ENCODE peak calls at places on chromosomes 4 and X, in seven cellular contexts. V, B, E, A, F, I and X are unnamed samples.
A peak's percentile ranks its signal among the peaks of the same experiment; 100 is the strongest.

GRCh38 chrX:43728002-43728401 is 71.9 kb downstream of the MAOA start:
- DNase-seq in V (no peak), B (no peak), E (no peak), A (no peak), F (no peak), I (no peak), X (no peak)

GRCh38 chr4:152780267-152780811 is 585 bp downstream of the ARFIP1 start:
- DNase-seq in V (no peak), B (no peak), E (peak; percentile 30), A (no peak), F (no peak), I (no peak), X (no peak)

GRCh38 chrX:110036162-110037033 is 33.5 kb downstream of the TMEM164 start:
- DNase-seq in V (peak; percentile 47), B (no peak), E (no peak), A (no peak), F (no peak), I (no peak), X (no peak)

GRCh38 chr4:102318105-102318504 is 27.2 kb downstream of the SLC39A8 start:
- DNase-seq in V (no peak), B (no peak), E (no peak), A (no peak), F (no peak), I (no peak), X (no peak)

GRCh38 chr4:76931576-76932276 is 17.8 kb upstream of the SEPTIN11 start:
- DNase-seq in V (no peak), B (no peak), E (no peak), A (no peak), F (no peak), I (no peak), X (no peak)

GRCh38 chr4:80196259-80197131 is 808 bp upstream of the PRDM8 start:
- DNase-seq in V (no peak), B (no peak), E (no peak), A (no peak), F (no peak), I (no peak), X (no peak)

GRCh38 chr4:96260071-96260682 is 420.3 kb downstream of the PDHA2 start:
- DNase-seq in V (no peak), B (no peak), E (no peak), A (no peak), F (no peak), I (no peak), X (no peak)

GRCh38 chr4:10083331-10083769 is 33.2 kb downstream of the WDR1 start:
- DNase-seq in V (no peak), B (peak; percentile 3), E (peak; percentile 12), A (peak; percentile 15), F (peak; percentile 22), I (peak; percentile 60), X (peak; percentile 20)

GRCh38 chr4:2771264-2771663 is 15.1 kb upstream of the TNIP2 start:
- DNase-seq in V (no peak), B (no peak), E (no peak), A (no peak), F (no peak), I (peak; percentile 6), X (no peak)

GRCh38 chr4:67988986-67989385 is 25.7 kb upstream of the TMPRSS11A start:
- DNase-seq in V (no peak), B (no peak), E (no peak), A (no peak), F (no peak), I (no peak), X (no peak)

GRCh38 chr4:156560701-156561100 is 410.9 kb downstream of the PDGFC start:
- DNase-seq in V (no peak), B (no peak), E (no peak), A (no peak), F (no peak), I (no peak), X (no peak)

GRCh38 chr4:100742045-100742444 is 224.2 kb upstream of the EMCN start:
- DNase-seq in V (peak; percentile 55), B (no peak), E (peak; percentile 5), A (no peak), F (no peak), I (no peak), X (no peak)

GRCh38 chr4:149897784-149898183 is 82.1 kb upstream of the IQCM start:
- DNase-seq in V (peak; percentile 12), B (no peak), E (no peak), A (no peak), F (no peak), I (no peak), X (no peak)

GRCh38 chr4:38088321-38088720 is 128.1 kb downstream of the PTTG2 start:
- DNase-seq in V (no peak), B (no peak), E (no peak), A (no peak), F (no peak), I (no peak), X (no peak)
- H3K4me1 ChIP-seq in V (no peaks in the 10 kb centered on the region), B (peaks cover 15% of the 10 kb centered on the region), E (peaks cover 5% of the 10 kb centered on the region), A (no peaks in the 10 kb centered on the region), F (peaks cover 20% of the 10 kb centered on the region), I (peaks cover 1% of the 10 kb centered on the region), X (peaks cover 5% of the 10 kb centered on the region)

GRCh38 chr4:6709230-6710114 is at the start of gene MRFAP1L1:
- DNase-seq in V (peak; percentile 97), B (peak; percentile 97), E (peak; percentile 95), A (peak; percentile 97), F (peak; percentile 97), I (peak; percentile 97), X (peak; percentile 98)

GRCh38 chr4:6706173-6706572 is 3.5 kb downstream of the MRFAP1L1 start:
- DNase-seq in V (no peak), B (no peak), E (no peak), A (no peak), F (no peak), I (no peak), X (no peak)

GRCh38 chr4:6705638-6706037 is 4.0 kb downstream of the MRFAP1L1 start:
- DNase-seq in V (no peak), B (no peak), E (no peak), A (no peak), F (no peak), I (no peak), X (no peak)

GRCh38 chr4:6714954-6715353 is 1.0 kb upstream of the BLOC1S4 start:
- DNase-seq in V (no peak), B (no peak), E (no peak), A (no peak), F (no peak), I (no peak), X (no peak)

GRCh38 chr4:6710282-6710681 is 617 bp upstream of the MRFAP1L1 start:
- DNase-seq in V (no peak), B (no peak), E (no peak), A (no peak), F (no peak), I (no peak), X (no peak)
- TF ChIP-seq EP300 in V (no peak), B (no peak), E (no peak), A (no peak), F (no peak), I (no peak), X (no peak)

GRCh38 chr4:86453044-86453501 is 93.2 kb upstream of the MAPK10 start:
- DNase-seq in V (no peak), B (no peak), E (no peak), A (no peak), F (peak; percentile 47), I (peak; percentile 66), X (no peak)
- H3K4me3 ChIP-seq in V (no peak overlapping the region), B (peak overlapping the region; percentile 42), E (no peak overlapping the region), A (no peak overlapping the region), F (peak overlapping the region; percentile 40), I (peak overlapping the region; percentile 36), X (peak overlapping the region; percentile 47)

GRCh38 chr4:140135529-140136021 is 18.4 kb downstream of the MAML3 start:
- DNase-seq in V (peak; percentile 58), B (peak; percentile 15), E (peak; percentile 84), A (no peak), F (peak; percentile 88), I (peak; percentile 75), X (no peak)

GRCh38 chr4:140134780-140135179 is 19.2 kb downstream of the MAML3 start:
- DNase-seq in V (no peak), B (no peak), E (no peak), A (no peak), F (no peak), I (no peak), X (no peak)

GRCh38 chr4:140137654-140138053 is 16.3 kb downstream of the MAML3 start:
- DNase-seq in V (peak; percentile 61), B (no peak), E (no peak), A (no peak), F (no peak), I (no peak), X (no peak)

GRCh38 chr4:140138428-140138827 is 15.6 kb downstream of the MAML3 start:
- DNase-seq in V (peak; percentile 38), B (no peak), E (no peak), A (peak; percentile 27), F (no peak), I (no peak), X (no peak)

GRCh38 chr4:140136509-140136908 is 17.5 kb downstream of the MAML3 start:
- DNase-seq in V (peak; percentile 57), B (no peak), E (no peak), A (no peak), F (no peak), I (no peak), X (no peak)
- H3K4me1 ChIP-seq in V (peaks cover 95% of the 10 kb centered on the region), B (peaks cover 6% of the 10 kb centered on the region), E (peaks cover 37% of the 10 kb centered on the region), A (peaks cover 5% of the 10 kb centered on the region), F (peaks cover 29% of the 10 kb centered on the region), I (no peaks in the 10 kb centered on the region), X (peaks cover 55% of the 10 kb centered on the region)

GRCh38 chr4:78691971-78692814 is 84.0 kb upstream of the BMP2K start:
- DNase-seq in V (no peak), B (no peak), E (peak; percentile 75), A (no peak), F (no peak), I (no peak), X (no peak)

GRCh38 chr4:78692815-78693156 is 83.4 kb upstream of the BMP2K start:
- DNase-seq in V (no peak), B (no peak), E (no peak), A (no peak), F (no peak), I (no peak), X (no peak)

GRCh38 chr4:78695910-78696309 is 80.2 kb upstream of the BMP2K start:
- DNase-seq in V (no peak), B (no peak), E (no peak), A (no peak), F (no peak), I (no peak), X (no peak)

GRCh38 chr4:78694457-78694787 is 81.7 kb upstream of the BMP2K start:
- DNase-seq in V (no peak), B (no peak), E (no peak), A (no peak), F (no peak), I (no peak), X (no peak)

GRCh38 chr4:78693777-78694456 is 82.2 kb upstream of the BMP2K start:
- DNase-seq in V (no peak), B (no peak), E (no peak), A (peak; percentile 28), F (no peak), I (no peak), X (no peak)
- TF ChIP-seq EP300 in V (no peak), B (no peak), E (no peak), A (no peak), F (no peak), I (no peak), X (no peak)